ENCODE peak calls at places on chromosomes 5 and 9, in four cellular contexts. One of them, this sample, is unnamed.

GRCh38 chr5:136087961-136088871 is 44.4 kb upstream of the SMAD5 start:
- DNase-seq in WTC11: no peak
- DNase-seq in GM12878: no peak
- DNase-seq in K562: peak; percentile 83
- DNase-seq in this sample: no peak

GRCh38 chr5:66653380-66653779 is 57.2 kb downstream of the MAST4 start:
- DNase-seq in WTC11: no peak
- DNase-seq in GM12878: no peak
- DNase-seq in K562: no peak
- DNase-seq in this sample: no peak

GRCh38 chr9:98101868-98102273 is 17.2 kb downstream of the TRIM14 start:
- DNase-seq in WTC11: no peak
- DNase-seq in GM12878: peak; percentile 99
- DNase-seq in K562: no peak
- DNase-seq in this sample: no peak

GRCh38 chr9:137117269-137117731 is 2.8 kb upstream of the DPP7 start:
- DNase-seq in WTC11: no peak
- DNase-seq in GM12878: no peak
- DNase-seq in K562: no peak
- DNase-seq in this sample: no peak

GRCh38 chr9:133113163-133113927 is 7.7 kb downstream of the RALGDS start:
- DNase-seq in WTC11: no peak
- DNase-seq in GM12878: no peak
- DNase-seq in K562: no peak
- DNase-seq in this sample: no peak

GRCh38 chr5:77398896-77399295 is 93.2 kb downstream of the WDR41 start:
- DNase-seq in WTC11: no peak
- DNase-seq in GM12878: no peak
- DNase-seq in K562: no peak
- DNase-seq in this sample: no peak

GRCh38 chr9:80793706-80794105 is 895.6 kb downstream of the TLE1 start:
- DNase-seq in WTC11: no peak
- DNase-seq in GM12878: no peak
- DNase-seq in K562: no peak
- DNase-seq in this sample: no peak

GRCh38 chr9:98086461-98086860 is 29.9 kb downstream of the NANS start:
- DNase-seq in WTC11: no peak
- DNase-seq in GM12878: no peak
- DNase-seq in K562: no peak
- DNase-seq in this sample: no peak

GRCh38 chr9:74643303-74643933 is 146.3 kb downstream of the RORB start:
- DNase-seq in WTC11: no peak
- DNase-seq in GM12878: no peak
- DNase-seq in K562: no peak
- DNase-seq in this sample: no peak

GRCh38 chr5:3512291-3512690 is 83.3 kb upstream of the IRX1 start:
- DNase-seq in WTC11: no peak
- DNase-seq in GM12878: no peak
- DNase-seq in K562: no peak
- DNase-seq in this sample: no peak

GRCh38 chr5:167982-168660 is 23.2 kb upstream of the LRRC14B start:
- DNase-seq in WTC11: peak; percentile 6
- DNase-seq in GM12878: no peak
- DNase-seq in K562: no peak
- DNase-seq in this sample: no peak

GRCh38 chr5:1424716-1425115 is 20.5 kb downstream of the SLC6A3 start:
- DNase-seq in WTC11: no peak
- DNase-seq in GM12878: no peak
- DNase-seq in K562: no peak
- DNase-seq in this sample: no peak

GRCh38 chr5:56099346-56099745 is 104.6 kb upstream of the IL6ST start:
- DNase-seq in WTC11: no peak
- DNase-seq in GM12878: no peak
- DNase-seq in K562: no peak
- DNase-seq in this sample: peak; percentile 39

GRCh38 chr5:24606974-24607373 is 37.8 kb downstream of the CDH10 start:
- DNase-seq in WTC11: no peak
- DNase-seq in GM12878: no peak
- DNase-seq in K562: no peak
- DNase-seq in this sample: no peak

GRCh38 chr5:113218200-113218599 is 216.6 kb downstream of the TSSK1B start:
- DNase-seq in WTC11: no peak
- DNase-seq in GM12878: no peak
- DNase-seq in K562: no peak
- DNase-seq in this sample: no peak

GRCh38 chr9:22229069-22229468 is 217.6 kb upstream of the DMRTA1 start:
- DNase-seq in WTC11: peak; percentile 21
- DNase-seq in GM12878: no peak
- DNase-seq in K562: no peak
- DNase-seq in this sample: no peak

GRCh38 chr5:56620903-56621680 is 194.3 kb upstream of the MAP3K1 start:
- DNase-seq in WTC11: no peak
- DNase-seq in GM12878: no peak
- DNase-seq in K562: no peak
- DNase-seq in this sample: no peak

GRCh38 chr5:107466233-107466769 is 204.4 kb downstream of the EFNA5 start:
- DNase-seq in WTC11: peak; percentile 36
- DNase-seq in GM12878: no peak
- DNase-seq in K562: peak; percentile 39
- DNase-seq in this sample: no peak

GRCh38 chr9:136310273-136311030 is 6.6 kb upstream of the CCDC187 start:
- DNase-seq in WTC11: no peak
- DNase-seq in GM12878: no peak
- DNase-seq in K562: no peak
- DNase-seq in this sample: no peak

GRCh38 chr5:159609359-159609758 is 279.1 kb upstream of the IL12B start:
- DNase-seq in WTC11: no peak
- DNase-seq in GM12878: no peak
- DNase-seq in K562: no peak
- DNase-seq in this sample: no peak

GRCh38 chr9:134403682-134404301 is 77.5 kb downstream of the RXRA start:
- DNase-seq in WTC11: no peak
- DNase-seq in GM12878: no peak
- DNase-seq in K562: peak; percentile 57
- DNase-seq in this sample: no peak

GRCh38 chr9:95175523-95175922 is 142.0 kb downstream of the FANCC start:
- DNase-seq in WTC11: no peak
- DNase-seq in GM12878: no peak
- DNase-seq in K562: no peak
- DNase-seq in this sample: no peak

GRCh38 chr9:91131433-91131839 is 230.3 kb downstream of the AUH start:
- DNase-seq in WTC11: no peak
- DNase-seq in GM12878: no peak
- DNase-seq in K562: no peak
- DNase-seq in this sample: no peak

GRCh38 chr9:100322954-100323536 is 29.7 kb downstream of the TEX10 start:
- DNase-seq in WTC11: peak; percentile 28
- DNase-seq in GM12878: no peak
- DNase-seq in K562: peak; percentile 57
- DNase-seq in this sample: peak; percentile 26

GRCh38 chr5:158013939-158014338 is 155.0 kb upstream of the CLINT1 start:
- DNase-seq in WTC11: peak; percentile 50
- DNase-seq in GM12878: no peak
- DNase-seq in K562: peak; percentile 26
- DNase-seq in this sample: peak; percentile 7

GRCh38 chr5:42108468-42108867 is 183.4 kb downstream of the FBXO4 start:
- DNase-seq in WTC11: no peak
- DNase-seq in GM12878: no peak
- DNase-seq in K562: no peak
- DNase-seq in this sample: peak; percentile 78

GRCh38 chr9:137318976-137319375 is 16.9 kb upstream of the NRARP start:
- DNase-seq in WTC11: peak; percentile 71
- DNase-seq in GM12878: no peak
- DNase-seq in K562: peak; percentile 59
- DNase-seq in this sample: no peak

GRCh38 chr9:120327322-120327721 is 252.6 kb downstream of the CDK5RAP2 start:
- DNase-seq in WTC11: no peak
- DNase-seq in GM12878: no peak
- DNase-seq in K562: no peak
- DNase-seq in this sample: no peak

GRCh38 chr9:19286634-19287188 is 56.2 kb downstream of the DENND4C start:
- DNase-seq in WTC11: no peak
- DNase-seq in GM12878: no peak
- DNase-seq in K562: peak; percentile 23
- DNase-seq in this sample: peak; percentile 4

GRCh38 chr9:11319477-11320060 is 706.8 kb upstream of the PTPRD start:
- DNase-seq in WTC11: peak; percentile 17
- DNase-seq in GM12878: no peak
- DNase-seq in K562: peak; percentile 0
- DNase-seq in this sample: no peak

DNA sequence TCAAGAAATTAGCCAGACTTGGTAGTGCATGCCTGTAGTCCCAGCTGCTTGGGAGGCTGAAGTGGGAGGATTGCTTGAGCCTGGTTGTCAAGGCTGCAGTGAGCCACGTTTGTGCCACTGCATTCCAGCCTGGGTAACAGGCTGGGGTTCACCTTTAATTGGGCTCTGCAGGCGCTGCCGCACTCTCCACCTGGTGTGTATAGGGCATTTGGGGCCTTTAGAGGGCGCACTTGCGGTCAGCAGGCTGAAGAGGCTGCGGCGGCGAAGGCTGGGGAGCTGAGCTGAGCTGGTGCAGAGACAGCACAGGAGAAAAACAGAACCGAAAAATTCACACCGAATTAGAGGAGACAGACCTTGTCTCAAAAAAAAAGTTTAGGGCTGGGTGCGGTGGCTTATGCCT is 31.2 kb downstream of the CDK7 start:
- DNase-seq in WTC11: peak; percentile 82
- DNase-seq in GM12878: no peak
- DNase-seq in K562: peak; percentile 59
- DNase-seq in this sample: peak; percentile 15
- TF ChIP-seq ETV6 in WTC11: no peak
- TF ChIP-seq ETV6 in GM12878: no peak
- TF ChIP-seq ETV6 in K562: no peak
- TF ChIP-seq ETV6 in this sample: no peak

GRCh38 chr9:69248005-69248404 is 73.9 kb downstream of the TJP2 start:
- DNase-seq in WTC11: no peak
- DNase-seq in GM12878: no peak
- DNase-seq in K562: no peak
- DNase-seq in this sample: no peak
- TF ChIP-seq ETV6 in WTC11: no peak
- TF ChIP-seq ETV6 in GM12878: no peak
- TF ChIP-seq ETV6 in K562: no peak
- TF ChIP-seq ETV6 in this sample: no peak

GRCh38 chr5:62538017-62538942 is 40.3 kb upstream of the LRRC70 start:
- DNase-seq in WTC11: no peak
- DNase-seq in GM12878: peak; percentile 17
- DNase-seq in K562: peak; percentile 70
- DNase-seq in this sample: peak; percentile 28
- TF ChIP-seq ETV6 in WTC11: no peak
- TF ChIP-seq ETV6 in GM12878: no peak
- TF ChIP-seq ETV6 in K562: no peak
- TF ChIP-seq ETV6 in this sample: no peak

GRCh38 chr5:118580959-118581358 is 407.4 kb downstream of the DTWD2 start:
- DNase-seq in WTC11: no peak
- DNase-seq in GM12878: no peak
- DNase-seq in K562: no peak
- DNase-seq in this sample: no peak
- TF ChIP-seq ETV6 in WTC11: no peak
- TF ChIP-seq ETV6 in GM12878: no peak
- TF ChIP-seq ETV6 in K562: no peak
- TF ChIP-seq ETV6 in this sample: no peak